ENCODE peak calls at places on chromosomes 5 and 9, in four cellular contexts. One of them, this sample, is unnamed.

GRCh38 chr9:108813951-108814601 is 41.7 kb downstream of the ACTL7B start:
- DNase-seq in GM03348: peak
- DNase-seq in HEK293T: no peak
- DNase-seq in heart left ventricle: no peak
- DNase-seq in this sample: no peak

GRCh38 chr5:157108961-157109360 is at the start of gene HAVCR2:
- DNase-seq in HEK293T: no peak
- DNase-seq in heart left ventricle: no peak
- DNase-seq in GM03348: no peak
- DNase-seq in this sample: no peak

GRCh38 chr9:72292184-72292787 is 72.7 kb downstream of the ZFAND5 start:
- DNase-seq in heart left ventricle: no peak
- DNase-seq in HEK293T: no peak
- DNase-seq in GM03348: peak
- DNase-seq in this sample: no peak

GRCh38 chr5:157821822-157822622 is 36.9 kb downstream of the CLINT1 start:
- DNase-seq in GM03348: no peak
- DNase-seq in HEK293T: no peak
- DNase-seq in heart left ventricle: no peak
- DNase-seq in this sample: no peak

GRCh38 chr5:81450940-81451339 is 57.0 kb upstream of the ACOT12 start:
- DNase-seq in heart left ventricle: no peak
- DNase-seq in GM03348: no peak
- DNase-seq in HEK293T: no peak
- DNase-seq in this sample: no peak

GRCh38 chr5:37575541-37576489 is 196.7 kb downstream of the WDR70 start:
- DNase-seq in heart left ventricle: no peak
- DNase-seq in GM03348: no peak
- DNase-seq in HEK293T: no peak
- DNase-seq in this sample: no peak

GRCh38 chr5:27568811-27569210 is 530.4 kb upstream of the CDH9 start:
- DNase-seq in HEK293T: no peak
- DNase-seq in heart left ventricle: no peak
- DNase-seq in GM03348: no peak
- DNase-seq in this sample: no peak

GRCh38 chr5:35038891-35039290 is 8.9 kb downstream of the AGXT2 start:
- DNase-seq in HEK293T: no peak
- DNase-seq in GM03348: peak
- DNase-seq in heart left ventricle: no peak
- DNase-seq in this sample: no peak

GRCh38 chr5:38807570-38808461 is 38.0 kb upstream of the OSMR start:
- DNase-seq in heart left ventricle: no peak
- DNase-seq in HEK293T: no peak
- DNase-seq in GM03348: peak
- DNase-seq in this sample: no peak

GRCh38 chr5:669842-670395 is 23.2 kb downstream of the TPPP start:
- DNase-seq in heart left ventricle: no peak
- DNase-seq in HEK293T: no peak
- DNase-seq in GM03348: no peak
- DNase-seq in this sample: no peak

GRCh38 chr9:33619666-33620404 is 95.8 kb downstream of the ANKRD18B start:
- DNase-seq in GM03348: peak
- DNase-seq in heart left ventricle: no peak
- DNase-seq in HEK293T: no peak
- DNase-seq in this sample: no peak

GRCh38 chr5:57175586-57175985 is 1.7 kb downstream of the GPBP1 start:
- DNase-seq in HEK293T: no peak
- DNase-seq in heart left ventricle: no peak
- DNase-seq in GM03348: no peak
- DNase-seq in this sample: peak

GRCh38 chr5:116660929-116661328 is 86.3 kb upstream of the SEMA6A start:
- DNase-seq in GM03348: no peak
- DNase-seq in heart left ventricle: no peak
- DNase-seq in HEK293T: no peak
- DNase-seq in this sample: no peak

GRCh38 chr5:119031047-119031886 is 39.6 kb upstream of the DMXL1 start:
- DNase-seq in heart left ventricle: no peak
- DNase-seq in GM03348: no peak
- DNase-seq in HEK293T: no peak
- DNase-seq in this sample: no peak